ENCODE peak calls at places on chromosome 15, in nine cellular contexts. L is endothelial cell; C is heart left ventricle; B is activated B cell treated with CpG ODN at 0.5 μM for 24 hours; W is HFFc6; K is nephron progenitor cell; U is CD8-positive, alpha-beta T cell; S is astrocyte of the spinal cord; D is progenitor cell of endocrine pancreas. R is an unnamed sample.

GRCh38 chr15:77739591-77740378 is 107.1 kb upstream of the LINGO1 start:
- DNase-seq in L (no peak), C (no peak), B (no peak), W (no peak), K (no peak), U (no peak), S (no peak), D (no peak), R (no peak)

GRCh38 chr15:78067328-78068241 is 9.9 kb downstream of the TBC1D2B start:
- DNase-seq in L (no peak), C (no peak), B (no peak), W (peak), K (no peak), U (no peak), S (no peak), D (no peak), R (no peak)

GRCh38 chr15:32918481-32919026 is 200.8 kb downstream of the GREM1 start:
- DNase-seq in L (no peak), C (no peak), B (no peak), W (no peak), K (no peak), U (no peak), S (no peak), D (no peak), R (no peak)

GRCh38 chr15:55168350-55168974 is 28.3 kb downstream of the RSL24D1 start:
- DNase-seq in L (peak), C (peak), B (no peak), W (peak), K (peak), U (peak), S (peak), D (peak), R (peak)

GRCh38 chr15:66196565-66196964 is 57.0 kb downstream of the MEGF11 start:
- DNase-seq in L (no peak), C (no peak), B (no peak), W (no peak), K (no peak), U (no peak), S (peak), D (no peak), R (peak)

GRCh38 chr15:70954733-70955132 is 62.1 kb downstream of the LRRC49 start:
- DNase-seq in L (no peak), C (no peak), B (no peak), W (no peak), K (no peak), U (no peak), S (no peak), D (no peak), R (no peak)

GRCh38 chr15:80695911-80696651 is 971 bp downstream of the ABHD17C start:
- DNase-seq in L (no peak), C (peak), B (peak), W (peak), K (peak), U (peak), S (peak), D (no peak), R (no peak)

GRCh38 chr15:59657635-59658125 is 365 bp upstream of the GTF2A2 start:
- DNase-seq in L (no peak), C (no peak), B (no peak), W (no peak), K (peak), U (no peak), S (no peak), D (no peak), R (no peak)

GRCh38 chr15:77642793-77643430 is 10.2 kb upstream of the LINGO1 start:
- DNase-seq in L (no peak), C (no peak), B (no peak), W (no peak), K (no peak), U (no peak), S (no peak), D (no peak), R (no peak)

GRCh38 chr15:100336061-100336460 is 5.7 kb downstream of the ADAMTS17 start:
- DNase-seq in L (no peak), C (no peak), B (no peak), W (no peak), K (no peak), U (no peak), S (no peak), D (no peak), R (no peak)

GRCh38 chr15:70323111-70323851 is 225.6 kb upstream of the TLE3 start:
- DNase-seq in L (no peak), C (peak), B (no peak), W (no peak), K (peak), U (no peak), S (peak), D (no peak), R (no peak)

GRCh38 chr15:69957175-69957574 is 140.5 kb downstream of the TLE3 start:
- DNase-seq in L (no peak), C (no peak), B (no peak), W (no peak), K (no peak), U (no peak), S (no peak), D (no peak), R (no peak)

GRCh38 chr15:64894395-64895056 is 17.2 kb upstream of the ANKDD1A start:
- DNase-seq in L (peak), C (no peak), B (peak), W (no peak), K (peak), U (peak), S (no peak), D (peak), R (no peak)

GRCh38 chr15:64897345-64897985 is 14.2 kb upstream of the ANKDD1A start:
- DNase-seq in L (no peak), C (peak), B (no peak), W (peak), K (no peak), U (no peak), S (peak), D (no peak), R (peak)

GRCh38 chr15:64893481-64894394 is 18.0 kb upstream of the ANKDD1A start:
- DNase-seq in L (peak), C (peak), B (peak), W (peak), K (peak), U (peak), S (peak), D (peak), R (peak)

GRCh38 chr15:64896371-64897069 is 15.2 kb upstream of the ANKDD1A start:
- DNase-seq in L (no peak), C (no peak), B (no peak), W (no peak), K (no peak), U (no peak), S (no peak), D (no peak), R (no peak)

GRCh38 chr15:64895285-64896065 is 16.2 kb upstream of the ANKDD1A start:
- DNase-seq in L (no peak), C (no peak), B (peak), W (peak), K (no peak), U (peak), S (peak), D (no peak), R (no peak)
- TF ChIP-seq CTCF in L (no peak), C (no peak), B (no peak), W (peak), K (no peak), U (peak), S (no peak), D (no peak), R (no peak)

GRCh38 chr15:48968066-48968465 is 4.3 kb upstream of the SHC4 start:
- DNase-seq in L (no peak), C (no peak), B (no peak), W (no peak), K (no peak), U (no peak), S (no peak), D (no peak), R (no peak)

GRCh38 chr15:48964898-48965297 is 1.2 kb upstream of the SHC4 start:
- DNase-seq in L (no peak), C (no peak), B (no peak), W (no peak), K (no peak), U (no peak), S (no peak), D (no peak), R (no peak)

GRCh38 chr15:48966595-48967301 is 3.0 kb upstream of the SHC4 start:
- DNase-seq in L (no peak), C (no peak), B (no peak), W (peak), K (no peak), U (no peak), S (peak), D (no peak), R (peak)

GRCh38 chr15:48967336-48967735 is 3.6 kb upstream of the SHC4 start:
- DNase-seq in L (no peak), C (no peak), B (no peak), W (no peak), K (no peak), U (no peak), S (no peak), D (no peak), R (no peak)

DNA sequence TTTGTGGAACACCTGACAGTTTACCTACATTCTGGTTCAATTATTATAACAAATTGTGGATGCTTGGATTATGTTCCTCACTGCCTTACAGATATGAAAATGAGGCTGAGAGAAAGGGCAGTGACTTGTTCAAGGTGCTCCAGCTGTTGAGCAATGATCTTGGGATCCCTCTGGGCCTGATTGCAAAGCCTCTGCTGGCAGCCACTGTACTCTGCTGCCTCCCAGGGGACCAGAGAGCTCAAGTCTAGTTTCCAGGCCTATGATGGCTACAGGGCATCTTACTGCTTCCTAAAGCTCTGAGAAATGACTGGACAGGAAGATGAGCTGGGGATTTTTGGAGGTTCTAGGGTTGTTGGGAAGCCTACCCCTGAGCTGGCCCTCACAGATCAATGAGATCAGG is 2.3 kb upstream of the SHC4 start:
- DNase-seq in L (no peak), C (no peak), B (no peak), W (peak), K (no peak), U (no peak), S (peak), D (no peak), R (peak)
- TF ChIP-seq CTCF in L (no peak), C (no peak), B (no peak), W (peak), K (no peak), U (no peak), S (peak), D (no peak), R (peak)

DNA sequence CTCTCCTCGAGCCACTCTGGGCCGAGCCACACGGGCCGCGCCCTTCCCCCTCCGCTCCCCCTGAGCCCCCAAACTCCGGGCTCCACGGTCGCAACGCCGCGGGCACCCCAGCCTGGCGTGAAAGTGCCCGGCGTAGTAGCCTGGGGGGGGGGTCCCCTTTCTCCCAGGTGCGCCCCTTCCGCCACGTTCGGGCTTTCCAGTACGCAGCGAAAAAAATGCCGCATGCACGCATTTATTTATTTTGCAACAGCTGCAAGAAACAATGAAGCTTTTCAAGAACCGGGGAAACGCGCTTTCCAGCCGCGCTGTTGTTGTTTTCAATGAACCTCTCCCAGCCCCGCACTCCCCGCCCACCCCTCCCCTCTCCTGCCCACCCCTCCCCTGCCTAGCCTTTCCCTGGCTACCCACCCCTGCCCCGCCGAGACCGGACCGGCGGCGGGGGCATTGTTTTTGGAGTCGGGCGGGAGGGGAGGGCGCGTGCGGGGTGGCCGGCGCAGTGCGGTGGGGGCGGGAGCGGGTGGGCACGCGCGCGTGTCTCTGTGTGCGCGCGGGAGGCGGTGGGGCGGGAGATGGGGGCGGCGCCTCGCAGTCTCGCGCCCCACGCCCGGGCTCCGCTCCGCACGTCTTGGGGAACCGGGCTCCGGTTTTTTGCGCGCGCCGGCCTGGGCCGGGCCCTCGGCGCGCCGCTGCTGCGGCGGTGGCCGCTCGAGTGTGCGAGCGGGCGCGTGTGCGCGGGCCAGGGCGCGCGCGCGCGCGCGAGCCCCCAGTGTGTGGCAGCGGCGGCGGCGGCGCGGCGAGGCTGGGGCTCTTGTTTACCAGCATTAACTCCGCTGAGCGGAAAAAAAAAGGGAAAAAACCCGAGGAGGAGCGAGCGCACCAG is at the start of gene IGF1R:
- DNase-seq in L (peak), C (peak), B (peak), W (peak), K (peak), U (peak), S (peak), D (peak), R (no peak)
- TF ChIP-seq CTCF in L (peak), C (no peak), B (no peak), W (peak), K (no peak), U (no peak), S (no peak), D (no peak), R (peak)

DNA sequence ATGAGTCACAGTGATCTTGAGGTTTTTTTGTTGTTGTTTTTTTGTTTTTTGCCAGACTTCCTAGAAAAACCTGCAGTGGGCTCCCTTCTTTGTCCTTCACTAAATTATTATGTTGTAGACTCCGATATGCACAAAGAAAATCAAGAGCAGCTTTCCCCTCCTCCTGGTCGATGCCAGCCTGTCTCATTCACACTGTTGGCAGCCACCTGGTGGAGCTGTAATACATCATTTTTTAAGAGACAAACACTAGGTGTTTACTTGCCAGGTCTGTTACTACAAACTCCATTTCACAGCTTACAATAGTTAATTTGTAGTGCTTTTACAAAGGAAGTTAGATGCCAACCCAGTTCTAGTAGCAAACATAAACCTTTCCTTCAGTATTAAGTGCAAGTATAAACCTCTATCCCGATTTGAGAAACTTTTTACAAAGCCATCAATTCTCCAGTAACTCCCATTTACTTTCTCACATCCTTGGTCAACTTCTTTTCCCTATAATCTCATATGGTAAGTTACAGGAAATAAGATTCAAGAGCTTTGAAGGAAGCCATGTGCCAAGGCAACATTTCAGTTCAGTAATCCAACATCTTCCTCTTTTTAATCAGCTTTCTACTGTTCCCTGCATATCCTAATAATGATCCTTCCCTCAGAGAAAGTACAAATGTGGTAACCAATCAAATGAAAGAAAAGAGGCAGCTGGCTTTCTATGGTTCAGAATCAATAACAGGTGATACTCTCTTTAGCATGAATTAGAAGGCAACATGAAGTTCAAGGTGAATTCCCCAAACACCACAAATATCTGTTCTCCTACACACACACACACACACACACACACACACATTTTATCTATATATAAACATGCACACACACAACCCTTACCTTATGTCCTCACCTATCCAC is 14.0 kb downstream of the AAGAB start:
- DNase-seq in L (no peak), C (no peak), B (no peak), W (no peak), K (no peak), U (peak), S (no peak), D (no peak), R (no peak)
- TF ChIP-seq CTCF in L (no peak), C (no peak), B (no peak), W (peak), K (no peak), U (no peak), S (peak), D (peak), R (peak)

DNA sequence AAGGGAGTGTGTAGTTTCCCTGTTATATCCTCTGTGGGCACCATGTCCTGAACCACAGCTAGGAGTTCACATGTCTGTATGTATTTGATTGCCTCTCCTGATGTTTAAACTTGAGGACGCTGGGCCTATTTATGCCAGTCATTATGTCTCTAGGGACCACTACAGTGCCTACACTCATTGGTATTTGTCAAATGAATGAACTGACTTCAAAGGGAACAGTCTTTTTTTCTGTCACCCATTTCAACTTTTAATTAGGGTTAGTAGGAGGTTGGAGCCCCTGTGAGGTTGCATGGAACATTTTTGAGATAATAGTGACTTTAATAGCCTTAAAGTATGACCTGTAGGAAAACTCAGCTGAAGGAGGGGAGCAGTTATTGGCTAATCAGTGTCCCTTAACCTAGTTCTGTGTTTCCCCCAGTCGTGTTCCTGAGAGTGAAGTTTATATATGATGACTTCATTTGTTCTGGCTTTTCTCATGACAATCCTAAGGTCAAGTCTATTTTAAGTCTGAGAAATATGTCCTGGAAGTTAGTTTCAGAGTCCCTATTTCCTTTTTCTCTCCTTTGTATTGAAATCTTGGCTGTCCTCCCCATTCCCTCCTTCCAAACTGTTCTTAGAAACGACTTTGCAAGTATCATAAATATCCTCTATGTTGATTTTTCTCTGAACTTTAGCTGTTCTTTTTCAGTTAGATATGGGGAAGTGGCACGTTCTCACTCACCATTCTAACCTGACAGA is 29.0 kb downstream of the PDE8A start:
- DNase-seq in L (no peak), C (no peak), B (no peak), W (no peak), K (no peak), U (no peak), S (no peak), D (no peak), R (no peak)
- TF ChIP-seq CTCF in L (no peak), C (no peak), B (no peak), W (no peak), K (peak), U (no peak), S (no peak), D (peak), R (peak)

GRCh38 chr15:62343397-62343796 is 178.3 kb upstream of the C2CD4B start:
- DNase-seq in L (no peak), C (no peak), B (no peak), W (no peak), K (no peak), U (no peak), S (no peak), D (no peak), R (no peak)
- TF ChIP-seq CTCF in L (no peak), C (no peak), B (no peak), W (no peak), K (no peak), U (no peak), S (no peak), D (no peak), R (no peak)

GRCh38 chr15:51622269-51623180 is at the start of gene DMXL2:
- DNase-seq in L (peak), C (peak), B (peak), W (peak), K (peak), U (peak), S (peak), D (peak), R (no peak)

GRCh38 chr15:51620647-51621046 is 1.9 kb downstream of the DMXL2 start:
- DNase-seq in L (no peak), C (no peak), B (no peak), W (no peak), K (no peak), U (no peak), S (no peak), D (no peak), R (no peak)

GRCh38 chr15:51621155-51621554 is 1.4 kb downstream of the DMXL2 start:
- DNase-seq in L (no peak), C (no peak), B (no peak), W (no peak), K (no peak), U (no peak), S (no peak), D (no peak), R (no peak)

GRCh38 chr15:51623386-51623938 is 891 bp upstream of the DMXL2 start:
- DNase-seq in L (no peak), C (no peak), B (no peak), W (no peak), K (no peak), U (no peak), S (no peak), D (no peak), R (no peak)

GRCh38 chr15:51621917-51622268 is 678 bp downstream of the DMXL2 start:
- DNase-seq in L (peak), C (peak), B (peak), W (peak), K (peak), U (peak), S (peak), D (peak), R (no peak)
- TF ChIP-seq CTCF in L (no peak), C (no peak), B (no peak), W (peak), K (no peak), U (no peak), S (peak), D (no peak), R (no peak)

GRCh38 chr15:74442063-74442462 is 8.3 kb upstream of the SEMA7A start:
- DNase-seq in L (no peak), C (no peak), B (no peak), W (no peak), K (no peak), U (no peak), S (no peak), D (no peak), R (no peak)

GRCh38 chr15:74442604-74443003 is 8.8 kb upstream of the SEMA7A start:
- DNase-seq in L (no peak), C (no peak), B (no peak), W (no peak), K (no peak), U (no peak), S (no peak), D (no peak), R (no peak)

GRCh38 chr15:74438696-74439316 is 5.0 kb upstream of the SEMA7A start:
- DNase-seq in L (peak), C (peak), B (peak), W (peak), K (peak), U (peak), S (peak), D (peak), R (no peak)

GRCh38 chr15:74443100-74443909 is 9.5 kb upstream of the SEMA7A start:
- DNase-seq in L (no peak), C (no peak), B (no peak), W (no peak), K (no peak), U (no peak), S (peak), D (no peak), R (no peak)

GRCh38 chr15:74441248-74441939 is 7.6 kb upstream of the SEMA7A start:
- DNase-seq in L (no peak), C (no peak), B (no peak), W (no peak), K (no peak), U (no peak), S (no peak), D (no peak), R (no peak)
- TF ChIP-seq CTCF in L (no peak), C (no peak), B (no peak), W (peak), K (no peak), U (no peak), S (no peak), D (no peak), R (no peak)

R was measured in HFF-Myc.